ENCODE peak calls at places on chromosomes 7 and 10, in four cellular contexts. One of them, this sample, is unnamed.
A peak's percentile ranks its signal among the peaks of the same experiment; 100 is the strongest.

GRCh38 chr7:114818501-114818900 is 103.4 kb upstream of the MDFIC start:
- DNase-seq in AG04450: no peak
- DNase-seq in heart right ventricle: no peak
- DNase-seq in Peyer's patch: no peak
- DNase-seq in this sample: no peak

GRCh38 chr10:68154211-68154497 is 44.9 kb downstream of the MYPN start:
- DNase-seq in AG04450: peak; percentile 47
- DNase-seq in Peyer's patch: no peak
- DNase-seq in heart right ventricle: peak; percentile 47
- DNase-seq in this sample: no peak

GRCh38 chr7:111183373-111183772 is 92.4 kb downstream of the LRRN3 start:
- DNase-seq in AG04450: no peak
- DNase-seq in Peyer's patch: no peak
- DNase-seq in heart right ventricle: no peak
- DNase-seq in this sample: no peak

GRCh38 chr10:11065567-11065966 is 47.9 kb downstream of the CELF2 start:
- DNase-seq in Peyer's patch: no peak
- DNase-seq in heart right ventricle: peak; percentile 16
- DNase-seq in AG04450: no peak
- DNase-seq in this sample: no peak

GRCh38 chr10:128422999-128423398 is 296.8 kb upstream of the MKI67 start:
- DNase-seq in AG04450: no peak
- DNase-seq in heart right ventricle: no peak
- DNase-seq in Peyer's patch: no peak
- DNase-seq in this sample: no peak

GRCh38 chr7:140281960-140282359 is 105.2 kb upstream of the KDM7A start:
- DNase-seq in Peyer's patch: no peak
- DNase-seq in AG04450: no peak
- DNase-seq in heart right ventricle: no peak
- DNase-seq in this sample: no peak

GRCh38 chr7:108136191-108136581 is 6.0 kb upstream of the LAMB4 start:
- DNase-seq in Peyer's patch: no peak
- DNase-seq in heart right ventricle: no peak
- DNase-seq in AG04450: no peak
- DNase-seq in this sample: no peak

GRCh38 chr10:124063736-124064135 is 29.7 kb downstream of the CHST15 start:
- DNase-seq in heart right ventricle: no peak
- DNase-seq in AG04450: peak; percentile 8
- DNase-seq in Peyer's patch: peak; percentile 64
- DNase-seq in this sample: peak; percentile 20

GRCh38 chr10:113583561-113583960 is 30.7 kb downstream of the HABP2 start:
- DNase-seq in heart right ventricle: no peak
- DNase-seq in AG04450: no peak
- DNase-seq in Peyer's patch: no peak
- DNase-seq in this sample: no peak

GRCh38 chr10:129605986-129606518 is 139.0 kb downstream of the MGMT start:
- DNase-seq in heart right ventricle: no peak
- DNase-seq in AG04450: no peak
- DNase-seq in Peyer's patch: peak; percentile 69
- DNase-seq in this sample: no peak

GRCh38 chr10:90398551-90398950 is 459.3 kb downstream of the HTR7 start:
- DNase-seq in Peyer's patch: no peak
- DNase-seq in AG04450: no peak
- DNase-seq in heart right ventricle: no peak
- DNase-seq in this sample: no peak

GRCh38 chr7:23418046-23418445 is 52.2 kb downstream of the IGF2BP3 start:
- DNase-seq in heart right ventricle: no peak
- DNase-seq in AG04450: no peak
- DNase-seq in Peyer's patch: no peak
- DNase-seq in this sample: no peak

GRCh38 chr10:130463876-130464360 is 327.7 kb downstream of the GLRX3 start:
- DNase-seq in Peyer's patch: no peak
- DNase-seq in AG04450: no peak
- DNase-seq in heart right ventricle: no peak
- DNase-seq in this sample: no peak

GRCh38 chr7:131109011-131109756 is 218.5 kb upstream of the MKLN1 start:
- DNase-seq in AG04450: no peak
- DNase-seq in Peyer's patch: no peak
- DNase-seq in heart right ventricle: no peak
- DNase-seq in this sample: no peak

GRCh38 chr10:77441541-77442175 is 195.9 kb downstream of the KCNMA1 start:
- DNase-seq in heart right ventricle: no peak
- DNase-seq in AG04450: no peak
- DNase-seq in Peyer's patch: no peak
- DNase-seq in this sample: no peak

GRCh38 chr10:3195286-3195685 is 22.7 kb upstream of the PITRM1 start:
- DNase-seq in AG04450: no peak
- DNase-seq in heart right ventricle: no peak
- DNase-seq in Peyer's patch: no peak
- DNase-seq in this sample: no peak

GRCh38 chr7:81159402-81159801 is 240.6 kb upstream of the SEMA3C start:
- DNase-seq in Peyer's patch: no peak
- DNase-seq in AG04450: no peak
- DNase-seq in heart right ventricle: no peak
- DNase-seq in this sample: no peak

GRCh38 chr10:58431903-58432302 is 46.7 kb downstream of the TFAM start:
- DNase-seq in AG04450: no peak
- DNase-seq in Peyer's patch: no peak
- DNase-seq in heart right ventricle: no peak
- DNase-seq in this sample: no peak

GRCh38 chr10:102811346-102811745 is 25.9 kb downstream of the CYP17A1 start:
- DNase-seq in AG04450: no peak
- DNase-seq in Peyer's patch: no peak
- DNase-seq in heart right ventricle: no peak
- DNase-seq in this sample: no peak

GRCh38 chr10:80204193-80204714 is 1.1 kb downstream of the ANXA11 start:
- DNase-seq in Peyer's patch: no peak
- DNase-seq in heart right ventricle: no peak
- DNase-seq in AG04450: no peak
- DNase-seq in this sample: peak; percentile 92

GRCh38 chr7:148828965-148829364 is 55.1 kb downstream of the EZH2 start:
- DNase-seq in heart right ventricle: no peak
- DNase-seq in Peyer's patch: no peak
- DNase-seq in AG04450: no peak
- DNase-seq in this sample: no peak

DNA sequence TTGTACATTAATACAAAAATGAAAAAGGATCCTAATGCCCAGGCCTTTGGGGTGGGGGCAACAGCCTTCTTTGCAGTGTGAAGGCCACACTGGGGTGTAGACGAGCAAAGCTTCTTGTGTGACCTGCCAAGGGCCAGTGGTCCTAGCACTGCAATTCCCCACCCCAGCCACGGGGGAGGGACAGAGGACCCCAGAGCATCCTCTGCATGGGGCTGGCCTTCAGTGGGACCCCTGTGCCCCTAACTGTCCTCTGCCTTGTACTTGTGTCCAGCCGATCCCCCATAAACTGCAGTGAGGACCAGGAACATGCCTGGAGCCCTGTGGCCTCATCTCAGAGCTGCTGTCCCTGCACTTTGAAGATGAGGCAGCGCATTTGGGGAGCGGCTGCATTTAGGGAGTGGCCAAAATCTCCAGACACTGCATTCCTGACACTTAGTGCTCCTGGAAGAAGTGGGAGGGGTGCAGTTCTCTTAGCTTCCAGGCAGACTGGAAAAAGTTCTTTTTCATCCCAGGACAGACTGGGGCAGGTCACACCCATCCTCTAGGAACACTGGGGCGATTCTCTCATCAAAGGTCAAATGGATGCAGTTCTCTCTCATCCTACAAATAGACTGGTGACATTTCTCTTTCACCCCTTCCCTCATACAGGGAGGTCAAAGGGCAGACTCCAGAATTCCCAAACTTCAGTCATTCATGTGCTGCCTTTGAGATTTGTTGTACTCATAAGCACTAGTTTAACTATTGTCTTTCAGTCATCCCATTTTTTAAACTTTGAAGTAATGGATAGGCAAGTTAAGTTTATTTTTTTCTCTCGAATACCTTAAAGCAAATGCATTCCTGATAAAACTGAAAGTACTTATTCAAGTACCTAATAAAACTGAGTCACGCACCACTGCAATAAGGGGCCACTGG is 922 bp upstream of the MYO1G start:
- DNase-seq in AG04450: no peak
- DNase-seq in Peyer's patch: peak; percentile 35
- DNase-seq in heart right ventricle: no peak
- DNase-seq in this sample: no peak
- H3K4me3 ChIP-seq in AG04450: no peak overlapping the region
- H3K4me3 ChIP-seq in Peyer's patch: no peak overlapping the region
- H3K4me3 ChIP-seq in heart right ventricle: no peak overlapping the region
- H3K4me3 ChIP-seq in this sample: no peak overlapping the region

GRCh38 chr10:108005627-108006026 is 841.1 kb upstream of the SORCS1 start:
- DNase-seq in heart right ventricle: no peak
- DNase-seq in Peyer's patch: no peak
- DNase-seq in AG04450: no peak
- DNase-seq in this sample: no peak

GRCh38 chr10:108003576-108003975 is 839.1 kb upstream of the SORCS1 start:
- DNase-seq in heart right ventricle: no peak
- DNase-seq in Peyer's patch: no peak
- DNase-seq in AG04450: no peak
- DNase-seq in this sample: no peak

GRCh38 chr10:108000365-108000764 is 835.9 kb upstream of the SORCS1 start:
- DNase-seq in Peyer's patch: no peak
- DNase-seq in heart right ventricle: no peak
- DNase-seq in AG04450: no peak
- DNase-seq in this sample: no peak

GRCh38 chr10:108003061-108003460 is 838.6 kb upstream of the SORCS1 start:
- DNase-seq in AG04450: no peak
- DNase-seq in heart right ventricle: no peak
- DNase-seq in Peyer's patch: no peak
- DNase-seq in this sample: no peak
- H3K27ac ChIP-seq in AG04450: no peak overlapping the region
- H3K27ac ChIP-seq in heart right ventricle: no peak overlapping the region
- H3K27ac ChIP-seq in Peyer's patch: no peak overlapping the region
- H3K27ac ChIP-seq in this sample: no peak overlapping the region

GRCh38 chr7:7815395-7815794 is 97.0 kb upstream of the RPA3 start:
- DNase-seq in Peyer's patch: no peak
- DNase-seq in heart right ventricle: no peak
- DNase-seq in AG04450: no peak
- DNase-seq in this sample: peak; percentile 50
- H3K4me3 ChIP-seq in Peyer's patch: no peak overlapping the region
- H3K4me3 ChIP-seq in heart right ventricle: no peak overlapping the region
- H3K4me3 ChIP-seq in AG04450: no peak overlapping the region
- H3K4me3 ChIP-seq in this sample: no peak overlapping the region

GRCh38 chr10:108358912-108359311 is 1194.4 kb upstream of the SORCS1 start:
- DNase-seq in Peyer's patch: no peak
- DNase-seq in heart right ventricle: no peak
- DNase-seq in AG04450: peak; percentile 27
- DNase-seq in this sample: no peak
- H3K27ac ChIP-seq in Peyer's patch: no peak overlapping the region
- H3K27ac ChIP-seq in heart right ventricle: no peak overlapping the region
- H3K27ac ChIP-seq in AG04450: no peak overlapping the region
- H3K27ac ChIP-seq in this sample: no peak overlapping the region

GRCh38 chr7:98021588-98022351 is 31.8 kb upstream of the OCM2 start:
- DNase-seq in Peyer's patch: peak; percentile 75
- DNase-seq in AG04450: peak; percentile 18
- DNase-seq in heart right ventricle: peak; percentile 80
- DNase-seq in this sample: peak; percentile 72

GRCh38 chr7:98022531-98022930 is 32.5 kb upstream of the OCM2 start:
- DNase-seq in AG04450: no peak
- DNase-seq in heart right ventricle: no peak
- DNase-seq in Peyer's patch: no peak
- DNase-seq in this sample: no peak

GRCh38 chr7:98024075-98024474 is 34.1 kb upstream of the OCM2 start:
- DNase-seq in Peyer's patch: no peak
- DNase-seq in AG04450: no peak
- DNase-seq in heart right ventricle: no peak
- DNase-seq in this sample: no peak

GRCh38 chr7:98027342-98028033 is 37.5 kb upstream of the OCM2 start:
- DNase-seq in AG04450: no peak
- DNase-seq in heart right ventricle: no peak
- DNase-seq in Peyer's patch: no peak
- DNase-seq in this sample: no peak
- H3K4me3 ChIP-seq in AG04450: no peak overlapping the region
- H3K4me3 ChIP-seq in heart right ventricle: no peak overlapping the region
- H3K4me3 ChIP-seq in Peyer's patch: no peak overlapping the region
- H3K4me3 ChIP-seq in this sample: no peak overlapping the region

GRCh38 chr10:93461807-93462178 is 20.3 kb downstream of the MYOF start:
- DNase-seq in AG04450: no peak
- DNase-seq in heart right ventricle: no peak
- DNase-seq in Peyer's patch: no peak
- DNase-seq in this sample: no peak
- H3K27ac ChIP-seq in AG04450: peak overlapping the region; percentile 85
- H3K27ac ChIP-seq in heart right ventricle: no peak overlapping the region
- H3K27ac ChIP-seq in Peyer's patch: peak overlapping the region; percentile 71
- H3K27ac ChIP-seq in this sample: peak overlapping the region; percentile 77

GRCh38 chr7:12713625-12714435 is 26.4 kb downstream of the ARL4A start:
- DNase-seq in Peyer's patch: no peak
- DNase-seq in AG04450: no peak
- DNase-seq in heart right ventricle: no peak
- DNase-seq in this sample: peak; percentile 58

GRCh38 chr7:12714436-12714737 is 27.0 kb downstream of the ARL4A start:
- DNase-seq in Peyer's patch: no peak
- DNase-seq in AG04450: no peak
- DNase-seq in heart right ventricle: no peak
- DNase-seq in this sample: no peak

GRCh38 chr7:12715372-12716133 is 28.1 kb downstream of the ARL4A start:
- DNase-seq in AG04450: peak; percentile 87
- DNase-seq in Peyer's patch: peak; percentile 20
- DNase-seq in heart right ventricle: peak; percentile 50
- DNase-seq in this sample: peak; percentile 96

GRCh38 chr7:12716722-12717121 is 29.3 kb downstream of the ARL4A start:
- DNase-seq in Peyer's patch: no peak
- DNase-seq in heart right ventricle: no peak
- DNase-seq in AG04450: no peak
- DNase-seq in this sample: no peak

GRCh38 chr7:12716134-12716667 is 28.8 kb downstream of the ARL4A start:
- DNase-seq in AG04450: no peak
- DNase-seq in heart right ventricle: no peak
- DNase-seq in Peyer's patch: no peak
- DNase-seq in this sample: no peak
- H3K4me3 ChIP-seq in AG04450: no peak overlapping the region
- H3K4me3 ChIP-seq in heart right ventricle: no peak overlapping the region
- H3K4me3 ChIP-seq in Peyer's patch: no peak overlapping the region
- H3K4me3 ChIP-seq in this sample: no peak overlapping the region

GRCh38 chr10:13712799-13713581 is 126.2 kb downstream of the PRPF18 start:
- DNase-seq in Peyer's patch: peak; percentile 35
- DNase-seq in AG04450: peak; percentile 93
- DNase-seq in heart right ventricle: peak; percentile 67
- DNase-seq in this sample: peak; percentile 14
- H3K27ac ChIP-seq in Peyer's patch: peak overlapping the region; percentile 70
- H3K27ac ChIP-seq in AG04450: peak overlapping the region; percentile 87
- H3K27ac ChIP-seq in heart right ventricle: peak overlapping the region; percentile 20
- H3K27ac ChIP-seq in this sample: no peak overlapping the region

GRCh38 chr10:104328916-104329710 is 9.2 kb downstream of the ITPRIP start:
- DNase-seq in AG04450: no peak
- DNase-seq in Peyer's patch: peak; percentile 73
- DNase-seq in heart right ventricle: no peak
- DNase-seq in this sample: no peak
- H3K4me3 ChIP-seq in AG04450: peak overlapping the region; percentile 57
- H3K4me3 ChIP-seq in Peyer's patch: no peak overlapping the region
- H3K4me3 ChIP-seq in heart right ventricle: peak overlapping the region; percentile 23
- H3K4me3 ChIP-seq in this sample: no peak overlapping the region

DNA sequence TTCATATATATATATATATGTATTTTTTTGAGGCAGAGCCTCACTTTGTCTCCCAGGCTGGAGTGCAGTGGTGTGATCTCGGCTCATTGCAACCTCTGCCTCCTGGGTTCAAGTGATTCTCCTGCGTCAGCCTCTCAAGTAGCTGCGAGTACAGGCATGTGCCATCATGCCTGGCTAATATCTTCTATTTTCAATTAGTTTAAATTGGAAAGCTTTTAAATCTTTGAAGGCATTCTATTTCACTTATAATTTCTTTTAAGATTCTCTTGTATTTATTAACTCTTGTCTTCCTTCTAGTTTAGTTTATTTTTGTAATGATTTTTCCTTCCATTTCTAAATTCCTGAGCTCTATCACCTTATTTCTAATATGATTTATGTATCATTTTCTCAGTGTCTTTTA is 71.2 kb downstream of the TPST1 start:
- DNase-seq in Peyer's patch: no peak
- DNase-seq in heart right ventricle: no peak
- DNase-seq in AG04450: no peak
- DNase-seq in this sample: no peak
- H3K27ac ChIP-seq in Peyer's patch: no peak overlapping the region
- H3K27ac ChIP-seq in heart right ventricle: no peak overlapping the region
- H3K27ac ChIP-seq in AG04450: no peak overlapping the region
- H3K27ac ChIP-seq in this sample: no peak overlapping the region